ENCODE peak calls at places on chromosome X, in six cellular contexts. W, X, T, Y, L and P are unnamed samples.

GRCh38 chrX:39869846-39870601 is 227.7 kb downstream of the BCOR start:
- DNase-seq in W (peak), T (no peak), L (no peak), Y (peak), X (peak), P (peak)

GRCh38 chrX:74061879-74062278 is 242.1 kb upstream of the ZCCHC13 start:
- DNase-seq in Y (no peak), W (no peak), X (no peak), T (no peak), L (no peak), P (peak)

GRCh38 chrX:12922600-12922919 is 16.1 kb downstream of the TLR8 start:
- DNase-seq in Y (no peak), W (no peak), L (no peak), T (no peak), X (no peak), P (no peak)

GRCh38 chrX:107723501-107723900 is 52.1 kb downstream of the TSC22D3 start:
- DNase-seq in X (no peak), W (no peak), L (no peak), Y (no peak), T (no peak), P (no peak)

GRCh38 chrX:138127314-138127713 is 561.4 kb downstream of the ZIC3 start:
- DNase-seq in Y (no peak), L (no peak), T (no peak), W (peak), X (peak), P (peak)

GRCh38 chrX:46040001-46040400 is 505.2 kb downstream of the ZNF674 start:
- DNase-seq in X (no peak), Y (no peak), T (no peak), W (no peak), L (no peak), P (no peak)

GRCh38 chrX:100973411-100973810 is 3.9 kb downstream of the ARL13A start:
- DNase-seq in L (no peak), Y (peak), W (peak), T (no peak), X (peak), P (no peak)

GRCh38 chrX:154785711-154786110 is 19.6 kb downstream of the MPP1 start:
- DNase-seq in T (no peak), Y (no peak), W (no peak), L (no peak), X (no peak), P (no peak)

GRCh38 chrX:112587194-112587593 is 92.5 kb downstream of the LHFPL1 start:
- DNase-seq in Y (no peak), W (no peak), L (no peak), T (no peak), X (no peak), P (no peak)

GRCh38 chrX:130893356-130894085 is 9.5 kb downstream of the ENOX2 start:
- DNase-seq in L (no peak), W (peak), T (no peak), X (peak), Y (no peak), P (no peak)

GRCh38 chrX:3549442-3549875 is 164.0 kb downstream of the PRKX start:
- DNase-seq in Y (peak), X (no peak), T (peak), L (no peak), W (peak), P (peak)

GRCh38 chrX:65671966-65672365 is 4.5 kb downstream of the MSN start:
- DNase-seq in L (no peak), T (no peak), W (no peak), X (no peak), Y (no peak), P (no peak)